ENCODE peak calls at places on chromosomes 16 and 17, in four cellular contexts. B is DND-41; Y is activated CD8-positive, alpha-beta T cell treated with anti-CD3 and anti-CD28 coated beads for 36 hours; L is Calu3. W is an unnamed sample.

GRCh38 chr17:13003454-13003851 is 14.4 kb downstream of the ELAC2 start:
- DNase-seq in B (no peak), Y (no peak), L (no peak), W (no peak)

GRCh38 chr17:7313890-7314718 is 1.1 kb downstream of the GPS2 start:
- DNase-seq in B (no peak), Y (peak), L (no peak), W (no peak)

GRCh38 chr16:24204150-24204665 is 51.9 kb upstream of the CACNG3 start:
- DNase-seq in B (no peak), Y (no peak), L (no peak), W (no peak)

GRCh38 chr17:76356803-76357456 is 3.2 kb upstream of the PRPSAP1 start:
- DNase-seq in B (no peak), Y (no peak), L (no peak), W (no peak)

GRCh38 chr17:3738562-3739295 is 15.0 kb downstream of the HASPIN start:
- DNase-seq in B (peak), Y (peak), L (peak), W (no peak)

GRCh38 chr17:39739020-39739884 is 1.5 kb downstream of the GRB7 start:
- DNase-seq in B (no peak), Y (no peak), L (peak), W (no peak)

GRCh38 chr17:57109393-57110151 is 24.5 kb downstream of the AKAP1 start:
- DNase-seq in B (no peak), Y (no peak), L (no peak), W (no peak)

GRCh38 chr16:47258874-47259461 is 115.2 kb upstream of the NETO2 start:
- DNase-seq in B (peak), Y (peak), L (peak), W (peak)

GRCh38 chr16:21126518-21126917 is 24.1 kb downstream of the DNAH3 start:
- DNase-seq in B (no peak), Y (no peak), L (no peak), W (no peak)

GRCh38 chr17:16568541-16569357 is at the start of gene ZNF287:
- DNase-seq in B (peak), Y (peak), L (no peak), W (peak)

GRCh38 chr17:7548585-7549400 is at the start of gene TNFSF12:
- DNase-seq in B (peak), Y (peak), L (peak), W (peak)

GRCh38 chr17:57597531-57598453 is 147.3 kb downstream of the CCDC182 start:
- DNase-seq in B (peak), Y (peak), L (peak), W (no peak)

DNA sequence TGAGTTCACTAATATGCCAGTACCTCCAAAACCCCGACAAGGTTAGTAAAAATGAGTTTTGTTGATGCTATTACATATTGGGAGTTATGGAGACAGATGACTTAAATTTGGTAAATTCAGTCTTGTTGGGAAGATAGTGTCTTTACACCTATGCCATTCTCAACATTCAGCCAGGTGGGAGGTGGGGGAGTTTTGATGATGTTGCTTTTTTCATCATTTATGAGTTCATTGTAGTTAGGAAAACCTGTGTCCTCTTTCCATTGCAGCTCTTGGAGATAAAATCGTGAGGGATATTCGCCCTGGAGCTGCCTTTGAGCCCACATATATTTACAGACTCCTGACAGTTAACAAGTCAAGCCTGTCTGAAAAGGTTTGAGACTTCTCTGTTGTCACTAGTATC is 59.9 kb upstream of the CRISPLD2 start:
- DNase-seq in B (no peak), Y (no peak), L (no peak), W (no peak)
- TF ChIP-seq CTCF in B (no peak), Y (no peak), L (no peak), W (no peak)

DNA sequence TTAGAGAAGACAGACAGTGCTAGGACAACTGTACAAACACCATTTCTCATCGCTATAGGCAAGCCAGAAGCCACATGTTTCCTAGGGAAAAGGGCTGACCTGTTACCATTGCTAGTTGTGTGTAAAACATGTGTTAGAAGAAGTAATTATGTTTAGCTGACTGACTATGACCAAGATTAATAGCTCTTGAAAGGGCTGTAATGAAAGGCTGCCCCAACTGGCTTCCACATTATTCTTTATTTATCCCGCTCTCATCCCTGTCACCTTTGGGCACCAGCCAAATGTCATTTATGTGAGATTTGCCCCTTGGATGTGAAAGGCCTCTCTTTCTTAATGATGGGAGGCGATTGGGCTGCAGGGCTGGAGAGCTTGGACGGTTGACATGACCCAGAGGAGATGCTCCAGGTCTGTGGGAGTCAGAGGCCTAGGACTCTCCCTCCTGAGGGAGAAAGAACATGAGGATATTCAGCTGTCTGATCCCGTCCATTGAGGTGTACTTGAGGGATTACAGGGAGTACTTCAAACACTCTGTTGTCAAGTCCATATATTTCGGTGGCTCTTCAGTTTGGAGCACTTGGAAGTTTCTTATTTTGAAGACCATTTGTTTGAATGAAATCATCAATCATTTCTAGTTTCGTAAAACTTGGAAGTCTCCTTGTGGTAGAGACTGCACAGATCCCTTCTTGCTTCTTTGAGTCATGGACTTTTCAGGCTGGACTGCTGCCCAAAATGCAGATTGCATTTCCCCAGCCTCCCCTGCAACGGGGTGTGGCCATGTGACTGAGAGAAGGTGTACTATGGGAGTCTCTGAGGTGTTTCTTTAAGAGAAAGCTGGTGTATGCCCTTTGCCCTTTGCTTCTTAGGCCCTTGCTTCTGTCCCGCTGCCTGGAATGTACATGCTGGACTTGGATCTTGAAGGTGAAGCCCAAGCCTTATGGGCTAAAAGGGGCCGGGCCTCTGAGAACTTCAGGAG is 51.3 kb downstream of the FTO start:
- DNase-seq in B (no peak), Y (no peak), L (peak), W (no peak)
- TF ChIP-seq CTCF in B (no peak), Y (no peak), L (no peak), W (no peak)

GRCh38 chr16:3182608-3183444 is 5.2 kb upstream of the OR1F1 start:
- DNase-seq in B (no peak), Y (peak), L (peak), W (peak)
- TF ChIP-seq CTCF in B (no peak), Y (peak), L (peak), W (peak)

GRCh38 chr17:33949100-33949499 is 306.0 kb upstream of the CCL2 start:
- DNase-seq in B (no peak), Y (no peak), L (peak), W (no peak)
- TF ChIP-seq CTCF in B (peak), Y (no peak), L (no peak), W (no peak)

GRCh38 chr16:82229800-82230619 is 60.0 kb upstream of the MPHOSPH6 start:
- DNase-seq in B (peak), Y (peak), L (peak), W (peak)
- TF ChIP-seq CTCF in B (peak), Y (peak), L (peak), W (peak)

DNA sequence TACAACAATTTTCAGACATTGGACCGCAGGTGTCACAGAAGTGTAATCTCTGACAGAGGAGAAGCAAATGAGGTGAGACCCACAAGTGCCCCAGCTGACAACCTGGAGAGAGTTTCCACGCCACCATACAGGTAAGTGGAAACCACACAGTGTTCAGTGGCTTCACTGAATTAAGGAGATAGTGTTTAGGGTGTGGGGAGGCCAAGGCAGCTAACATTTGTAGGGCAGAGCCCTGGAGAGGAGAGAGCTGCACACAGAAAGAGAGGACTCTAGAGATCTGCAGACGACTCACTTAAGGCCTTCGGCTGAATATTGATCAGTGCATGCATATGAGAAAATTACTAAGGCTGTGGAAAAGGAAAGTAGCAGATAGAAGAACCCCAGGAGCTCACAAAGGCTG is 228.9 kb upstream of the TNRC6C start:
- DNase-seq in B (no peak), Y (no peak), L (no peak), W (no peak)
- TF ChIP-seq CTCF in B (no peak), Y (no peak), L (no peak), W (no peak)

GRCh38 chr16:53773150-53773846 is 69.3 kb downstream of the FTO start:
- DNase-seq in B (peak), Y (peak), L (peak), W (peak)
- TF ChIP-seq CTCF in B (peak), Y (peak), L (peak), W (peak)

W was measured in GM10248.